ENCODE peak calls at places on chromosomes 13 and 19, in five cellular contexts. N, X, U, P and B are unnamed samples.
A peak's percentile ranks its signal among the peaks of the same experiment; 100 is the strongest.

GRCh38 chr19:17259118-17259780 is 5.3 kb downstream of the USHBP1 start:
- DNase-seq in U (no peak), X (no peak), P (no peak), N (no peak), B (no peak)

GRCh38 chr13:46559272-46559805 is 6.4 kb downstream of the LRCH1 start:
- DNase-seq in P (no peak), U (no peak), X (no peak), N (no peak), B (no peak)

GRCh38 chr13:95098916-95099315 is 202.3 kb downstream of the ABCC4 start:
- DNase-seq in X (no peak), P (no peak), N (no peak), U (no peak), B (no peak)

GRCh38 chr13:46142692-46143238 is 37.9 kb upstream of the CPB2 start:
- DNase-seq in N (no peak), U (no peak), P (no peak), X (no peak), B (no peak)

GRCh38 chr19:38878575-38879399 is 712 bp upstream of the RINL start:
- DNase-seq in N (no peak), P (no peak), U (no peak), X (no peak), B (no peak)

GRCh38 chr13:48633695-48634094 is 20.0 kb upstream of the CYSLTR2 start:
- DNase-seq in X (no peak), N (no peak), U (no peak), P (no peak), B (no peak)

GRCh38 chr13:29969286-29969685 is 118.9 kb upstream of the UBL3 start:
- DNase-seq in X (no peak), U (no peak), N (no peak), P (no peak), B (no peak)

GRCh38 chr19:10655457-10656312 is 1.5 kb downstream of the ILF3 start:
- DNase-seq in N (no peak), P (peak; percentile 38), U (peak; percentile 70), X (peak; percentile 42), B (no peak)

GRCh38 chr13:95300625-95301134 is 571 bp downstream of the ABCC4 start:
- DNase-seq in N (peak; percentile 64), U (peak; percentile 73), X (peak; percentile 61), P (peak; percentile 62), B (peak; percentile 64)

GRCh38 chr13:87661471-87661870 is 9.7 kb upstream of the SLITRK5 start:
- DNase-seq in X (no peak), P (no peak), N (no peak), U (no peak), B (no peak)

GRCh38 chr19:54422136-54422535 is 6.9 kb downstream of the TTYH1 start:
- DNase-seq in N (no peak), U (peak; percentile 90), X (no peak), P (no peak), B (no peak)

GRCh38 chr13:98300956-98301641 is 124.0 kb upstream of the RNF113B start:
- DNase-seq in P (peak; percentile 30), X (no peak), U (no peak), N (no peak), B (no peak)

GRCh38 chr13:99653526-99653925 is 152.3 kb downstream of the TM9SF2 start:
- DNase-seq in U (no peak), P (no peak), N (no peak), X (no peak), B (no peak)

GRCh38 chr19:2994588-2995131 is 17.3 kb downstream of the TLE6 start:
- DNase-seq in X (no peak), U (no peak), P (no peak), N (no peak), B (no peak)

GRCh38 chr19:13398780-13399726 is 107.2 kb downstream of the CACNA1A start:
- DNase-seq in X (no peak), P (no peak), N (peak; percentile 19), U (no peak), B (no peak)

GRCh38 chr13:92806215-92806614 is 420.4 kb upstream of the GPC6 start:
- DNase-seq in N (no peak), P (no peak), U (no peak), X (peak; percentile 20), B (no peak)

GRCh38 chr19:45342911-45343310 is 2.4 kb downstream of the KLC3 start:
- DNase-seq in X (no peak), U (no peak), P (no peak), N (no peak), B (no peak)

GRCh38 chr19:31533114-31533513 is 183.9 kb upstream of the TSHZ3 start:
- DNase-seq in X (no peak), P (no peak), U (peak; percentile 39), N (no peak), B (no peak)

GRCh38 chr19:45878043-45878794 is 7.7 kb downstream of the IRF2BP1 start:
- DNase-seq in N (no peak), U (peak; percentile 49), X (peak; percentile 80), P (no peak), B (no peak)

GRCh38 chr19:7293795-7294570 is at the start of gene INSR:
- DNase-seq in U (peak; percentile 95), P (peak; percentile 87), X (peak; percentile 93), N (peak; percentile 91), B (peak; percentile 94)

GRCh38 chr13:102608944-102609343 is 12.2 kb downstream of the TPP2 start:
- DNase-seq in U (no peak), N (no peak), X (no peak), P (no peak), B (no peak)

GRCh38 chr13:73317140-73317539 is 258.3 kb downstream of the KLF5 start:
- DNase-seq in P (no peak), X (no peak), N (no peak), U (no peak), B (no peak)

GRCh38 chr13:35791191-35791902 is 314.9 kb upstream of the MAB21L1 start:
- DNase-seq in U (no peak), N (no peak), X (no peak), P (no peak), B (no peak)

GRCh38 chr19:58558066-58558622 is at the start of gene UBE2M:
- DNase-seq in X (peak; percentile 59), N (peak; percentile 58), P (no peak), U (peak; percentile 88), B (peak; percentile 72)

GRCh38 chr19:45321848-45322247 is 827 bp downstream of the CKM start:
- DNase-seq in X (no peak), N (peak; percentile 59), P (no peak), U (no peak), B (no peak)

GRCh38 chr13:36261976-36262375 is 35.6 kb downstream of the CCDC169 start:
- DNase-seq in X (no peak), P (no peak), N (no peak), U (no peak), B (no peak)

GRCh38 chr19:42201489-42202289 is 15.8 kb downstream of the DEDD2 start:
- DNase-seq in X (no peak), P (no peak), U (no peak), N (peak; percentile 32), B (peak; percentile 88)

GRCh38 chr13:50125306-50125555 is 110.0 kb downstream of the KCNRG start:
- DNase-seq in X (no peak), N (no peak), P (no peak), U (no peak), B (no peak)

GRCh38 chr13:88979465-88980180 is 1308.5 kb downstream of the SLITRK5 start:
- DNase-seq in N (no peak), X (no peak), P (no peak), U (no peak), B (no peak)

DNA sequence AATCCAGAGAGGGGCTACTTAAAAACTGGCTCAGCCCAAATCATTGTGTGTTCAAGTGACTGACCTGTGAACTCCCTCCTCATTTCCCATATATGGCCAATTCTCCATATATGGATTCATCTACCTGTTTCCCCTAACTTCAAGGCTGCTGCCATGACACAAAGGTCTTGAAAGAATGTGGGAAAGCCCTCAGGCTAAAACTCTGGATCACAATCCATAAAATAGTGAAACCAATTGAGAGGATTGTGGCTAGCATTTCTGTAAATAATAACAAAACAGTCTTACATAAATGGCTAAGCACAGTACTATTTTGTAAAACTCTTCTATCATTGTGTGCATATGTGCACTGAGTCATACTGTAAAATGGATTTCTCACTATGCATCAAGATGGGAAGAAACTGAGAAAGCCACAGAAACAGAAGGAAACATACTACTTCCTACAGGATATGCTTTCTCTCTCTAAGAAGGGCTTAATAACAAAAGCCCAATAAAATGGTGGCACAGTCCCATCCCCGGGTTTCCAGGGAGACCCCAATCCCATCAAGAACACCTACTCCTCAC is 80.5 kb downstream of the FOXO1 start:
- DNase-seq in P (no peak), U (no peak), X (no peak), N (no peak), B (no peak)
- H3K4me1 ChIP-seq in P (peaks cover 19% of the 10 kb centered on the region), U (peaks cover 26% of the 10 kb centered on the region), X (peaks cover 4% of the 10 kb centered on the region), N (peaks cover 77% of the 10 kb centered on the region), B (peaks cover 39% of the 10 kb centered on the region)

DNA sequence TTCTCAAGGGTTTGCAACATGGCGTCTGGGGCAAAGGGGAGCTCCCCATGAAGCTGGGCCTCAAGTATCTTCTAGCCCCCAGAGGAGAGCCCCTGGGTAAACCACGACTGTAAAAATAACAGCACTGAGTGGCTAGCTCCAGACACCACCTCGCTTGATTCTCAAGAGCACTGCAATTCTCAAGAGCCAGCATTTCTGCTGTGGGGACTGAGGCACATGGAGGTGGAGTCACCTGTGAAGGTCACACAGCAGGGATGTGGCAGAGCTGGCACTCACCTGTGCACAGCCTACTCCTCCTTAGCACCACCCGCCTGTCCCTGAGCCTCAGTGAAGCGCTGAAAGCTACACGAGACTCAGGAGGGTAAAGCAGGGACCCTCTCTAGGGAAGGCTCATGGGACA is 20.7 kb upstream of the CCNP start:
- DNase-seq in U (no peak), N (no peak), P (no peak), X (no peak), B (no peak)
- H3K27ac ChIP-seq in U (no peak overlapping the region), N (no peak overlapping the region), P (no peak overlapping the region), X (no peak overlapping the region), B (no peak overlapping the region)

DNA sequence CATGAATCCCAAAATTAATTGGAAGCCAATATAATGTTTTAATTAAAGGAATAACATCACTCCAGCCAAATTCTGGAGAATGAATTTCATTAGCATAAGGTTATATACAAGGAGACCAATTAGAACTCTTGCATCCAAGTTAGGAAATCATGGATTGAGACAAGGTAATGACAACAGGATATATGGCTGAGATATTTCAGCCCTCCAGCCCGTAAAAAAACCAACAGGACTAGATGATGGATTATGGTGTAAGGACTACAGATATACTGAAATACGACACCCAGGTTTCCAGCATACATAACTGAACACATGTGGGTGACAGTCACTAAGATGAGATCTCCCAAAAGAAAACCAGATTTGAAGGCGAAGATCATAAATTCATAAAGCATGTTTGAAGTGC is 56.5 kb downstream of the TSC22D1 start:
- DNase-seq in U (no peak), N (no peak), P (no peak), X (no peak), B (no peak)
- H3K4me1 ChIP-seq in U (peaks cover 4% of the 10 kb centered on the region), N (peaks cover 18% of the 10 kb centered on the region), P (peaks cover 11% of the 10 kb centered on the region), X (no peaks in the 10 kb centered on the region), B (no peaks in the 10 kb centered on the region)

GRCh38 chr19:40717325-40717879 is 490 bp downstream of the ITPKC start:
- DNase-seq in U (no peak), N (no peak), X (peak; percentile 49), P (peak; percentile 41), B (no peak)

GRCh38 chr19:40714519-40715299 is 2.0 kb downstream of the COQ8B start:
- DNase-seq in P (peak; percentile 97), X (peak; percentile 97), N (peak; percentile 95), U (peak; percentile 98), B (peak; percentile 94)

GRCh38 chr19:40716031-40716654 is 543 bp downstream of the COQ8B start:
- DNase-seq in P (no peak), X (no peak), N (no peak), U (peak; percentile 68), B (no peak)

GRCh38 chr19:40716655-40717324 is at the start of the genes COQ8B and ITPKC:
- DNase-seq in P (peak; percentile 100), X (peak; percentile 100), N (peak; percentile 100), U (peak; percentile 100), B (peak; percentile 100)

GRCh38 chr19:40713939-40714338 is 2.7 kb downstream of the COQ8B start:
- DNase-seq in U (no peak), N (no peak), X (no peak), P (no peak), B (no peak)
- H3K27ac ChIP-seq in U (no peak overlapping the region), N (peak overlapping the region; percentile 97), X (peak overlapping the region; percentile 78), P (peak overlapping the region; percentile 98), B (no peak overlapping the region)